ENCODE peak calls at places on chromosome 9, in nine cellular contexts. H is epithelial cell of proximal tubule, Q is uterus, J is lower leg skin, W is cardiac fibroblast, S is spleen, D is stomach, B is Peyer's patch, M is WERI-Rb-1. U is an unnamed sample.

GRCh38 chr9:214488-215448 is at the start of gene DOCK8:
- DNase-seq in H (no peak), Q (no peak), J (peak), W (peak), S (peak), D (peak), B (peak), M (no peak), U (no peak)

GRCh38 chr9:27192291-27192960 is 83.4 kb downstream of the TEK start:
- DNase-seq in H (no peak), Q (no peak), J (no peak), W (peak), S (no peak), D (no peak), B (no peak), M (no peak), U (no peak)

GRCh38 chr9:127166651-127167524 is 44.5 kb upstream of the ANGPTL2 start:
- DNase-seq in H (peak), Q (peak), J (peak), W (no peak), S (peak), D (peak), B (peak), M (peak), U (no peak)

GRCh38 chr9:138038244-138038671 is 160.7 kb downstream of the CACNA1B start:
- DNase-seq in H (no peak), Q (no peak), J (peak), W (no peak), S (no peak), D (peak), B (peak), M (peak), U (no peak)

GRCh38 chr9:29393064-29393463 is 1819.8 kb upstream of the C9orf72 start:
- DNase-seq in H (no peak), Q (no peak), J (no peak), W (no peak), S (no peak), D (no peak), B (no peak), M (no peak), U (no peak)

GRCh38 chr9:114246558-114246957 is 76.3 kb upstream of the ORM1 start:
- DNase-seq in H (no peak), Q (no peak), J (no peak), W (no peak), S (no peak), D (no peak), B (no peak), M (no peak), U (peak)

GRCh38 chr9:129143461-129143927 is 32.3 kb downstream of the PTPA start:
- DNase-seq in H (no peak), Q (peak), J (peak), W (peak), S (peak), D (no peak), B (peak), M (no peak), U (no peak)

GRCh38 chr9:105359899-105360298 is 87.9 kb upstream of the FSD1L start:
- DNase-seq in H (no peak), Q (no peak), J (no peak), W (peak), S (no peak), D (no peak), B (no peak), M (no peak), U (peak)

GRCh38 chr9:76365028-76365427 is 29.2 kb downstream of the RFK start:
- DNase-seq in H (peak), Q (no peak), J (no peak), W (peak), S (no peak), D (no peak), B (no peak), M (no peak), U (no peak)

GRCh38 chr9:70902705-70903131 is 218.7 kb downstream of the TRPM3 start:
- DNase-seq in H (peak), Q (peak), J (no peak), W (peak), S (no peak), D (no peak), B (no peak), M (no peak), U (peak)
- H3K4me3 ChIP-seq in H (peak), Q (no peak), J (no peak), W (no peak), S (no peak), D (no peak), B (no peak), M (no peak), U (peak)

GRCh38 chr9:91424403-91425176 is 958 bp upstream of the NFIL3 start:
- DNase-seq in H (no peak), Q (peak), J (peak), W (peak), S (peak), D (peak), B (peak), M (peak), U (peak)
- TF ChIP-seq CTCF in H (peak), Q (peak), J (no peak), W (no peak), S (no peak), D (no peak), B (no peak), M (peak), U (peak)

GRCh38 chr9:37364136-37364535 is 58.4 kb upstream of the GRHPR start:
- DNase-seq in H (no peak), Q (no peak), J (no peak), W (no peak), S (no peak), D (no peak), B (no peak), M (no peak), U (no peak)
- H3K4me3 ChIP-seq in H (no peak), Q (no peak), J (no peak), W (no peak), S (no peak), D (no peak), B (no peak), M (no peak), U (no peak)

GRCh38 chr9:32550609-32551490 is 1.3 kb upstream of the SMIM27 start:
- DNase-seq in H (no peak), Q (peak), J (peak), W (peak), S (peak), D (peak), B (peak), M (peak), U (peak)
- TF ChIP-seq CTCF in H (no peak), Q (no peak), J (no peak), W (no peak), S (no peak), D (peak), B (no peak), M (peak), U (no peak)

GRCh38 chr9:83535736-83536135 is 2.5 kb downstream of the FRMD3 start:
- DNase-seq in H (no peak), Q (no peak), J (no peak), W (no peak), S (no peak), D (no peak), B (no peak), M (no peak), U (no peak)

GRCh38 chr9:83538172-83538889 is at the start of gene FRMD3:
- DNase-seq in H (no peak), Q (peak), J (peak), W (peak), S (peak), D (peak), B (peak), M (peak), U (peak)

GRCh38 chr9:83537331-83538171 is 650 bp downstream of the FRMD3 start:
- DNase-seq in H (no peak), Q (no peak), J (no peak), W (peak), S (peak), D (no peak), B (no peak), M (no peak), U (no peak)

GRCh38 chr9:83536332-83536731 is 1.9 kb downstream of the FRMD3 start:
- DNase-seq in H (no peak), Q (no peak), J (no peak), W (no peak), S (no peak), D (no peak), B (no peak), M (peak), U (no peak)

DNA sequence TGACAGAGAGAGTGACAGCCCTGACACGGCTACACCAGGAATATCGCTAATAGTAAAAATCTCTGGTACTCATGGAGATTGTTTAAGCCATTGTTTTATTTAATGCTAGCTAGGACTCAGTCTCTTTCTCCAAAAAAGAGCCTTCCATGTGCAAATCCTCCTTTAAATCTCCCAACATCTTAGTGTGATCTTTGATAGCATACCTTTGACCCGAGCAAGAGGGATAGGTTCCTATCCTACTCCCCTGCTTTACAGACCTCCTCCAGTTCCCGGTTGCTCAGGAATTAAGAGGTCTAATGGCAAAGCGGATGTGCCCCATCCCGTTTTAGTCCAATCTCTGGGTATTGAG is 663 bp upstream of the FRMD3 start:
- DNase-seq in H (no peak), Q (no peak), J (no peak), W (no peak), S (no peak), D (no peak), B (no peak), M (no peak), U (no peak)
- H3K4me3 ChIP-seq in H (peak), Q (peak), J (peak), W (peak), S (peak), D (peak), B (peak), M (peak), U (peak)

GRCh38 chr9:131180454-131180853 is 55.1 kb downstream of the NUP214 start:
- DNase-seq in H (no peak), Q (no peak), J (no peak), W (peak), S (no peak), D (no peak), B (no peak), M (no peak), U (peak)
- TF ChIP-seq CTCF in H (no peak), Q (no peak), J (no peak), W (no peak), S (no peak), D (no peak), B (no peak), M (no peak), U (no peak)

DNA sequence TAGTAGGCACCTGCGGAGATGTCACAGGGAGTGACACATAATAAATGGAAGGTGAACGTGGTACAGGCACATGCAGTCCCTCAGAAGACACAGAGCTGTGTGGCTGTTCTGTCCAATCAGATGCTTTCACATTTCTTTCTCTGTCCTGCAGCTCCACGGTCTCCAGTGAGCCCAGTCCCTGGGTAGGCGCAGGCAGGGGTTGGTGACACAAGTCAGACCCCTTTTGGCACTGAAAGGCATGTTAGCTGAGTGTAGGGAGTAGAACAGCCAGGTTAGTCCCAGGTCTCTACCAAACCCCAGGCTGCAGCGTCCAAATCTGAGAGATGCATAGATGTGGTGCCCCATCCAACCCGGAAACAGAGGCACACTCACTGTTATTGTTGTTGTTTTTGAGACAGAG is 2.8 kb downstream of the SLC31A2 start:
- DNase-seq in H (no peak), Q (no peak), J (no peak), W (no peak), S (no peak), D (no peak), B (no peak), M (no peak), U (no peak)
- H3K4me3 ChIP-seq in H (no peak), Q (no peak), J (no peak), W (no peak), S (peak), D (no peak), B (no peak), M (no peak), U (no peak)

DNA sequence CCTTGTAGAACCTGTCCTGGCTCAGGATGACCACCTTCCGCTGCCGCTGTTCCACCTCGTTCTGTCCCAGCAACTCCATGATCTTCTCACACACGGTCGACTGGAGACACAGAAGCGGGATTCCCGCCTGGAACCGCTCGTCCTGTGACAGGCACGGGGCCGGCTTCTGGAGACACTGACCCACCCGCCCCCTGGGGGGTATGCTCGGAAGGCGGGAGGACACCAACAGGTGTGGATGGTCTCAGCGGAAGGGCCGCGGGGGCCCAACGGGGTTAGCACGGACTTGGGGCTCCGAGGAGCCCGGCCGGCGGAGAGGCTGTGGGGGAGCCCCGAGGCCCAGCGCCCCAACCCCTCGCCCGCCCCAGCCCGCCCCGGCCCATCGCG is 525 bp downstream of the UCK1 start:
- DNase-seq in H (peak), Q (peak), J (peak), W (peak), S (peak), D (peak), B (peak), M (peak), U (no peak)
- TF ChIP-seq CTCF in H (peak), Q (no peak), J (no peak), W (peak), S (no peak), D (peak), B (no peak), M (peak), U (peak)

GRCh38 chr9:70409280-70409679 is 5.2 kb downstream of the KLF9 start:
- DNase-seq in H (no peak), Q (no peak), J (no peak), W (peak), S (no peak), D (no peak), B (no peak), M (no peak), U (no peak)

GRCh38 chr9:70411141-70411929 is 3.1 kb downstream of the KLF9 start:
- DNase-seq in H (no peak), Q (peak), J (peak), W (peak), S (peak), D (peak), B (peak), M (no peak), U (no peak)

GRCh38 chr9:70408393-70409040 is 5.9 kb downstream of the KLF9 start:
- DNase-seq in H (no peak), Q (peak), J (no peak), W (peak), S (no peak), D (no peak), B (no peak), M (no peak), U (no peak)

GRCh38 chr9:70410368-70410767 is 4.1 kb downstream of the KLF9 start:
- DNase-seq in H (no peak), Q (no peak), J (no peak), W (peak), S (no peak), D (no peak), B (no peak), M (no peak), U (no peak)

DNA sequence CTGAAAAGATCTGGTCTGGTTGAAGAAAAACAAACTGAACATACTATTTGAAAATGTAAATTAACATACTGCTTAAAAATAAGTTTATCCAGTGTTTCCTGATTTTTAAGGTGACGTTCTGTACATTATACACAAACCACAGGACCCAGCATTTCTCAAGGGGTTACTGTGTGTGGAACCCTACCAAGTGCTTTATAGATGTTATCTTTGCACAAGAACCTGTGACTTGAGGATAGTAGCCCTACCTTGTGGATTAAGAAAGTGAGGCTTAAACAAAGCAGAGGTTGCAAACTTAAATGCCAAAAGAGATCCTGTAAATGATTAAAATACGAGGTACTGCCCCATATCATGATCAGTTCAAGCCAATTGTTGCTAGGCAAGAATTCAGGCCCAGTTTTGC is 4.7 kb downstream of the KLF9 start:
- DNase-seq in H (no peak), Q (no peak), J (no peak), W (no peak), S (no peak), D (no peak), B (no peak), M (no peak), U (no peak)
- H3K4me3 ChIP-seq in H (peak), Q (peak), J (peak), W (peak), S (peak), D (peak), B (peak), M (no peak), U (peak)

U was measured in AG09309.